ENCODE peak calls at places on chromosome 14, in ten cellular contexts. One of them, this sample, is unnamed.

GRCh38 chr14:21524575-21525518 is 1.3 kb downstream of the SALL2 start:
- DNase-seq in HT1080: no peak
- DNase-seq in HT-29: no peak
- DNase-seq in NCI-H748 treated with DMSO at 0.1 percent for 48 hours: no peak
- DNase-seq in NB4: no peak
- DNase-seq in RPMI7951: no peak
- DNase-seq in AG04450: no peak
- DNase-seq in IMR-90: no peak
- DNase-seq in substantia nigra: no peak
- DNase-seq in RWPE1: no peak
- DNase-seq in this sample: no peak

GRCh38 chr14:68979722-68980552 is 835 bp upstream of the ACTN1 start:
- DNase-seq in AG04450: no peak
- DNase-seq in HT-29: peak; percentile 42
- DNase-seq in IMR-90: peak; percentile 63
- DNase-seq in substantia nigra: no peak
- DNase-seq in RPMI7951: peak; percentile 55
- DNase-seq in NCI-H748 treated with DMSO at 0.1 percent for 48 hours: peak; percentile 57
- DNase-seq in HT1080: no peak
- DNase-seq in NB4: peak; percentile 49
- DNase-seq in RWPE1: peak; percentile 84
- DNase-seq in this sample: peak; percentile 68

GRCh38 chr14:24064856-24065255 is 6.5 kb upstream of the CPNE6 start:
- DNase-seq in IMR-90: no peak
- DNase-seq in NCI-H748 treated with DMSO at 0.1 percent for 48 hours: no peak
- DNase-seq in NB4: no peak
- DNase-seq in HT-29: no peak
- DNase-seq in RPMI7951: no peak
- DNase-seq in substantia nigra: no peak
- DNase-seq in AG04450: no peak
- DNase-seq in RWPE1: no peak
- DNase-seq in HT1080: no peak
- DNase-seq in this sample: no peak

GRCh38 chr14:95468416-95469133 is 47.9 kb downstream of the SYNE3 start:
- DNase-seq in NCI-H748 treated with DMSO at 0.1 percent for 48 hours: no peak
- DNase-seq in IMR-90: no peak
- DNase-seq in AG04450: no peak
- DNase-seq in substantia nigra: no peak
- DNase-seq in RWPE1: no peak
- DNase-seq in RPMI7951: no peak
- DNase-seq in NB4: no peak
- DNase-seq in HT1080: no peak
- DNase-seq in HT-29: peak; percentile 38
- DNase-seq in this sample: no peak

GRCh38 chr14:23352506-23353432 is at the start of gene SLC22A17:
- DNase-seq in NCI-H748 treated with DMSO at 0.1 percent for 48 hours: peak; percentile 70
- DNase-seq in IMR-90: peak; percentile 92
- DNase-seq in NB4: no peak
- DNase-seq in RWPE1: peak; percentile 55
- DNase-seq in HT-29: no peak
- DNase-seq in substantia nigra: peak; percentile 78
- DNase-seq in HT1080: peak; percentile 35
- DNase-seq in AG04450: peak; percentile 81
- DNase-seq in RPMI7951: peak; percentile 80
- DNase-seq in this sample: peak; percentile 60

GRCh38 chr14:67650694-67651093 is 23.7 kb downstream of the VTI1B start:
- DNase-seq in RWPE1: peak; percentile 73
- DNase-seq in AG04450: no peak
- DNase-seq in IMR-90: peak; percentile 65
- DNase-seq in HT-29: no peak
- DNase-seq in NB4: no peak
- DNase-seq in HT1080: peak; percentile 66
- DNase-seq in RPMI7951: no peak
- DNase-seq in NCI-H748 treated with DMSO at 0.1 percent for 48 hours: no peak
- DNase-seq in substantia nigra: no peak
- DNase-seq in this sample: peak; percentile 85

GRCh38 chr14:79842270-79842669 is 369.0 kb downstream of the DIO2 start:
- DNase-seq in HT-29: no peak
- DNase-seq in IMR-90: peak; percentile 92
- DNase-seq in AG04450: peak; percentile 15
- DNase-seq in RWPE1: no peak
- DNase-seq in RPMI7951: peak; percentile 2
- DNase-seq in NCI-H748 treated with DMSO at 0.1 percent for 48 hours: no peak
- DNase-seq in NB4: no peak
- DNase-seq in substantia nigra: no peak
- DNase-seq in HT1080: peak; percentile 74
- DNase-seq in this sample: peak; percentile 16

GRCh38 chr14:68211886-68212285 is 392.3 kb downstream of the RAD51B start:
- DNase-seq in HT-29: no peak
- DNase-seq in HT1080: no peak
- DNase-seq in RPMI7951: no peak
- DNase-seq in NCI-H748 treated with DMSO at 0.1 percent for 48 hours: no peak
- DNase-seq in RWPE1: no peak
- DNase-seq in substantia nigra: no peak
- DNase-seq in AG04450: no peak
- DNase-seq in NB4: no peak
- DNase-seq in IMR-90: no peak
- DNase-seq in this sample: no peak

GRCh38 chr14:28744126-28744525 is 22.5 kb upstream of the FOXG1 start:
- DNase-seq in RPMI7951: no peak
- DNase-seq in HT-29: no peak
- DNase-seq in AG04450: no peak
- DNase-seq in substantia nigra: no peak
- DNase-seq in NB4: no peak
- DNase-seq in IMR-90: no peak
- DNase-seq in NCI-H748 treated with DMSO at 0.1 percent for 48 hours: no peak
- DNase-seq in HT1080: peak; percentile 12
- DNase-seq in RWPE1: peak; percentile 49
- DNase-seq in this sample: peak; percentile 76